ENCODE peak calls at places on chromosomes 11 and 22, in seven cellular contexts. S is nephron progenitor cell; R is lower leg skin; K is CD4-positive, alpha-beta T cell; C is cardiac muscle cell; Q is mesothelial cell of epicardium; D is astrocyte of the spinal cord. E is an unnamed sample.

GRCh38 chr22:40789131-40789530 is 30.0 kb downstream of the SLC25A17 start:
- DNase-seq in R (no peak), D (no peak), S (no peak), K (no peak), Q (no peak), C (no peak), E (no peak)

GRCh38 chr22:41699264-41700104 is at the start of gene MEI1:
- DNase-seq in S (no peak), C (no peak), Q (no peak), R (peak), D (peak), K (peak), E (no peak)

GRCh38 chr22:48021946-48022345 is 1259.5 kb downstream of the TBC1D22A start:
- DNase-seq in R (no peak), S (no peak), D (no peak), K (no peak), Q (no peak), C (no peak), E (no peak)

GRCh38 chr22:48782326-48782725 is 1045.3 kb downstream of the BRD1 start:
- DNase-seq in D (no peak), K (no peak), S (no peak), R (no peak), Q (no peak), C (no peak), E (no peak)

GRCh38 chr11:14448229-14448628 is 51.4 kb downstream of the COPB1 start:
- DNase-seq in C (no peak), K (no peak), R (no peak), S (no peak), Q (no peak), D (no peak), E (no peak)

GRCh38 chr22:46542011-46542985 is 4.9 kb upstream of the CELSR1 start:
- DNase-seq in C (peak), R (no peak), D (peak), K (peak), Q (peak), S (peak), E (peak)

GRCh38 chr11:3224730-3225098 is 6.1 kb upstream of the MRGPRG start:
- DNase-seq in R (no peak), Q (no peak), S (peak), D (no peak), C (no peak), K (no peak), E (no peak)

GRCh38 chr11:133981156-133981555 is 24.4 kb upstream of the IGSF9B start:
- DNase-seq in S (no peak), R (no peak), K (no peak), Q (no peak), D (no peak), C (no peak), E (no peak)

GRCh38 chr11:125402436-125402835 is 93.6 kb downstream of the FEZ1 start:
- DNase-seq in Q (no peak), C (no peak), R (no peak), K (no peak), S (no peak), D (peak), E (no peak)

GRCh38 chr22:50035131-50035881 is 22.7 kb upstream of the IL17REL start:
- DNase-seq in K (no peak), C (no peak), S (no peak), Q (no peak), D (no peak), R (no peak), E (no peak)

GRCh38 chr11:129375731-129376657 is at the start of gene BARX2:
- DNase-seq in S (peak), D (peak), C (peak), K (no peak), Q (peak), R (no peak), E (peak)

GRCh38 chr11:112374486-112375140 is 114.0 kb upstream of the PLET1 start:
- DNase-seq in Q (peak), R (no peak), S (no peak), D (no peak), C (peak), K (no peak), E (no peak)

GRCh38 chr11:36164522-36165250 is 124.5 kb downstream of the COMMD9 start:
- DNase-seq in R (no peak), K (no peak), D (no peak), S (no peak), Q (no peak), C (no peak), E (no peak)

GRCh38 chr22:22414266-22414665 is 94.3 kb downstream of the ZNF280B start:
- DNase-seq in C (no peak), D (no peak), K (no peak), S (no peak), Q (no peak), R (no peak), E (no peak)

GRCh38 chr22:30425327-30425615 is 297 bp upstream of the MTFP1 start:
- DNase-seq in C (no peak), R (no peak), K (no peak), S (no peak), D (no peak), Q (no peak), E (no peak)

GRCh38 chr22:30423296-30423958 is 2.1 kb upstream of the MTFP1 start:
- DNase-seq in C (peak), K (peak), S (no peak), R (peak), D (no peak), Q (no peak), E (no peak)

GRCh38 chr22:30425616-30426394 is at the start of gene MTFP1:
- DNase-seq in R (peak), D (peak), C (peak), S (peak), Q (peak), K (peak), E (no peak)

GRCh38 chr22:30423959-30424380 is 1.6 kb upstream of the MTFP1 start:
- DNase-seq in D (peak), Q (peak), R (peak), C (peak), S (peak), K (peak), E (peak)

GRCh38 chr22:30424471-30425326 is 869 bp upstream of the MTFP1 start:
- DNase-seq in R (no peak), Q (no peak), S (no peak), K (no peak), D (no peak), C (peak), E (no peak)
- TF ChIP-seq CTCF in R (no peak), Q (no peak), S (no peak), K (no peak), D (no peak), C (no peak), E (peak)

GRCh38 chr11:1341928-1342524 is 32.6 kb upstream of the TOLLIP start:
- DNase-seq in R (no peak), D (no peak), C (no peak), K (no peak), Q (peak), S (no peak), E (no peak)
- TF ChIP-seq CTCF in R (no peak), D (no peak), C (no peak), K (no peak), Q (no peak), S (no peak), E (no peak)

DNA sequence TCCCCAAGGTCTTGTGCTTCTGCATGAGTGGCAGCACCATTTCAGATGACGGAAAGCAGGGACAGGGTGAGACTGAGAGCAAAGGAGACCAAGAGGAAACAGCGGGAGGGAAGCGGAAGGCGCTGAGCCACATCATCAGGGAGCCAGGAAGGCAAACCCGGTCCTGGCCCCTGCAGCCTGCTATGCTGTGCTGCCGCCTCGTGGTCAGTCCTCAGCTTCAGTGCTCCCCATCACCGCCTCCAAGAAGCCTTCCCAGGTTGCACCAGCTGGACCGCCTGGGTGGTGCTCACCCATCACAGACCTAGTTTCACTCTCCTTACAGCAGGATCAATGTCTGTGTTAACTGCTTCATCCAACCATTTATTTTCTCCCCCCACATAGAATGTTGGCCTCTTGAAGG is 73.0 kb upstream of the PHF21B start:
- DNase-seq in K (no peak), Q (no peak), S (no peak), C (no peak), R (no peak), D (no peak), E (no peak)
- TF ChIP-seq CTCF in K (no peak), Q (no peak), S (peak), C (peak), R (no peak), D (peak), E (peak)

GRCh38 chr11:2173150-2173693 is 1.6 kb upstream of the TH start:
- DNase-seq in Q (no peak), R (no peak), S (peak), C (no peak), D (no peak), K (no peak), E (no peak)
- TF ChIP-seq CTCF in Q (no peak), R (no peak), S (peak), C (peak), D (peak), K (no peak), E (peak)

DNA sequence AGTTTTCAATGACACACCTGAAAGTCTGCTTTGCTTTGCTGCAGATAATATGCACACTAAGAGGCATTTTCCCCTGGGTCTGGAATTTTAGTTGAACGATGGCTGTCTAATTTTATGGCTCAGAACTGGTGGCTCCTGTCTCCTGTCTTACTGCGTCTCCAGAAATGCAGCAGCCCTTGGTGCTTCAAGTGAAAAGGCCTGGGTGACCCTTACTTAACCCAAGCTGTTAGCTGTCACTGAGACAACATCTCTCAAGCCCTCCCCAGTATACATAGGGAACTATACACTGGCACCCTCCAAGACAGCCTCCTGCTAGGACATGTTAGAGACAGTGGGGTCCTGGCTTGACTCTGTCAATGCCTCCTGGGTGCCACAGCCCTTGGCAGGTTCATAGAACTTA is 57.6 kb upstream of the CSNK2A3 start:
- DNase-seq in D (no peak), S (no peak), Q (no peak), R (no peak), K (no peak), C (peak), E (no peak)
- TF ChIP-seq CTCF in D (no peak), S (no peak), Q (no peak), R (no peak), K (no peak), C (no peak), E (no peak)

DNA sequence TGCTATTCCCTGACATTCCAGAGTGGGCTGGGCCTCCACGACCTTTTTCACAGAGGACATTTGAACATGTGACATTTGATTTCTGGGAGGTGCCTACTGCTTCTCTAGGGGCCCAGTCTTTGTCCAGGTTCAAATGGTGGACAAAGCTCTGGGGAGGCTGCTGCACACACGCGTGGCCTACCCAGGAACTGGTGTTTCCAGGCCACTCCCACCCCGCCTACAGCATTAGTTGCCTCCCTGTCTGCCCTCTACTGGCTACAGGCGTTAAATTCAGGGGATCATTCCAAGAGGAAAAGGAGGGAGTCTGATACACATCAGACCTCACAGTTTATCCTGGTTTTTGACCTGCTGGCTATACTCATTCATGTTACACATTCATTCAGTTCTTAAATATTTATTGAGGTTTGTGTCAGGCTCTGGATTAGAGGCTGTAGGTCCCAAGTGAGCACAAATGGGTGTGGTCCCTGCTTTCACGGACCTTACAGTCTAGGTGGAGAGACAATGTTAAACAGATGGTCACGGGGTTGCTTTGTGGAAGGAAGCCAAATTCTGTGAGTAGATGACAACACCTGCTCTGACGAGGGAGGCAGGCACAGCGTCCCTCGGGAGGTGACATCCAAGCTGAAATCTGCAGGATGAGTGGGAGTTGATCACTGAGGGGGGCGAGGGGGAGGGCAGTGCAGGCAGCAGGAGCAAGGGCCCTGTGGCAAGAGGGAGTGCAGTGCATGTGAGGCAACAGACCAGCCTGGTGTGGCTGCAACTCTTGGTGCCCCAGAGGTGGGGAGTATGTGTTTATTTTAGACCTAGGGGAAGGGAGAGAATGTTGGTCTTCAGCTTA is 11.8 kb downstream of the TUB start:
- DNase-seq in D (peak), R (peak), S (peak), C (peak), Q (no peak), K (no peak), E (no peak)
- TF ChIP-seq CTCF in D (peak), R (no peak), S (peak), C (peak), Q (peak), K (peak), E (peak)

GRCh38 chr22:24554316-24555159 is at the start of gene GUCD1:
- DNase-seq in C (peak), R (peak), D (peak), K (peak), S (peak), Q (peak), E (no peak)

GRCh38 chr22:24553597-24554315 is 1.2 kb downstream of the GUCD1 start:
- DNase-seq in D (peak), R (peak), S (peak), Q (no peak), K (no peak), C (no peak), E (no peak)

GRCh38 chr22:24555160-24555495 is 190 bp upstream of the GUCD1 start:
- DNase-seq in D (peak), R (peak), Q (peak), S (peak), K (peak), C (peak), E (peak)

GRCh38 chr22:24559471-24559870 is 3.7 kb downstream of the SNRPD3 start:
- DNase-seq in C (peak), D (no peak), R (no peak), Q (no peak), S (no peak), K (no peak), E (no peak)

GRCh38 chr22:24555496-24556253 is at the start of gene SNRPD3:
- DNase-seq in D (peak), R (peak), K (peak), C (peak), Q (peak), S (peak), E (peak)
- TF ChIP-seq CTCF in D (no peak), R (no peak), K (no peak), C (peak), Q (no peak), S (no peak), E (no peak)

E was measured in D721Med.